ENCODE peak calls at places on chromosomes 7 and 10, in six cellular contexts. N is BE2C; U is A549; E is CD8-positive, alpha-beta T cell; J is mesendoderm; B is IMR-90. M is an unnamed sample. For H3K4me1, the result is how much of the 10 kb centered on the place peaks cover.

GRCh38 chr10:114367676-114368391 is 36.5 kb downstream of the AFAP1L2 start:
- DNase-seq in N (peak), U (peak), E (no peak), J (no peak), B (no peak), M (no peak)

GRCh38 chr10:96610817-96611216 is 24.0 kb upstream of the TM9SF3 start:
- DNase-seq in N (no peak), U (no peak), E (no peak), J (no peak), B (no peak), M (no peak)

GRCh38 chr7:77482015-77482414 is 55.1 kb upstream of the PTPN12 start:
- DNase-seq in N (no peak), U (peak), E (no peak), J (no peak), B (no peak), M (no peak)

GRCh38 chr7:56009695-56010094 is 41.5 kb downstream of the PSPH start:
- DNase-seq in N (no peak), U (no peak), E (no peak), J (no peak), B (no peak), M (peak)

GRCh38 chr7:142583424-142583823 is 165.8 kb upstream of the PRSS1 start:
- DNase-seq in N (no peak), U (peak), E (no peak), J (peak), B (peak), M (no peak)

GRCh38 chr7:122901250-122901649 is 15.0 kb upstream of the CADPS2 start:
- DNase-seq in N (no peak), U (no peak), E (no peak), J (no peak), B (no peak), M (no peak)

GRCh38 chr7:50211306-50212015 is 93.1 kb upstream of the IKZF1 start:
- DNase-seq in N (no peak), U (no peak), E (no peak), J (no peak), B (no peak), M (no peak)

GRCh38 chr7:106365252-106366005 is 80.6 kb upstream of the NAMPT start:
- DNase-seq in N (no peak), U (no peak), E (no peak), J (no peak), B (no peak), M (no peak)

GRCh38 chr10:72763201-72763600 is 71.3 kb downstream of the MCU start:
- DNase-seq in N (no peak), U (no peak), E (no peak), J (no peak), B (no peak), M (no peak)

GRCh38 chr7:140236626-140237025 is 59.8 kb upstream of the KDM7A start:
- DNase-seq in N (no peak), U (no peak), E (no peak), J (no peak), B (no peak), M (no peak)

GRCh38 chr7:26853788-26854393 is 10.5 kb downstream of the SKAP2 start:
- DNase-seq in N (no peak), U (no peak), E (no peak), J (peak), B (peak), M (no peak)

GRCh38 chr10:123772645-123773508 is 106.7 kb downstream of the GPR26 start:
- DNase-seq in N (no peak), U (no peak), E (no peak), J (peak), B (no peak), M (no peak)

GRCh38 chr7:69687739-69688431 is 89.6 kb downstream of the AUTS2 start:
- DNase-seq in N (no peak), U (no peak), E (no peak), J (no peak), B (no peak), M (peak)

GRCh38 chr7:135773451-135773850 is 24.8 kb upstream of the FAM180A start:
- DNase-seq in N (no peak), U (no peak), E (no peak), J (no peak), B (peak), M (peak)

DNA sequence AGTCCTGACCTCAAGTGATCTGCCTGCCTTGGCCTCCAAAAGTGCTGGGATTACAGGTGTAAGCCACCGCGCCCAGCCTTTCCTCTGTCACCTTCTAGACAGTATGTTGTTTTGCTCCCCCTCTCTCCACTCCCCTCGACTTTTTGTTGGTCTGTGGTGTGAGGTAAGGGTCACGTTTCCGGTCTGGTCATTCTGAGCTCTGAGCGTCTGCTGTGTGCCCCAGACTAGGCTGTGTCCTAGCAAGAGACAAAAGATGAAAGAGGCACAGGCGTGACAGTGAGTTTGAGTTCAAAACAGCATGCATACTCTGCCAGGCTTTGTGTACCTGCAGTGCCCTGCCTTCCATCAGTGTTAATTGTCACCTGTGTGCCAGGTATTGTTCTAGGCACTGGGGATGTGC is 87.4 kb upstream of the PPIF start:
- DNase-seq in N (no peak), U (no peak), E (no peak), J (no peak), B (no peak), M (no peak)
- H3K4me1 ChIP-seq in N (half or more), U (under half), E (under half), J (under half), B (under half), M (under half)

DNA sequence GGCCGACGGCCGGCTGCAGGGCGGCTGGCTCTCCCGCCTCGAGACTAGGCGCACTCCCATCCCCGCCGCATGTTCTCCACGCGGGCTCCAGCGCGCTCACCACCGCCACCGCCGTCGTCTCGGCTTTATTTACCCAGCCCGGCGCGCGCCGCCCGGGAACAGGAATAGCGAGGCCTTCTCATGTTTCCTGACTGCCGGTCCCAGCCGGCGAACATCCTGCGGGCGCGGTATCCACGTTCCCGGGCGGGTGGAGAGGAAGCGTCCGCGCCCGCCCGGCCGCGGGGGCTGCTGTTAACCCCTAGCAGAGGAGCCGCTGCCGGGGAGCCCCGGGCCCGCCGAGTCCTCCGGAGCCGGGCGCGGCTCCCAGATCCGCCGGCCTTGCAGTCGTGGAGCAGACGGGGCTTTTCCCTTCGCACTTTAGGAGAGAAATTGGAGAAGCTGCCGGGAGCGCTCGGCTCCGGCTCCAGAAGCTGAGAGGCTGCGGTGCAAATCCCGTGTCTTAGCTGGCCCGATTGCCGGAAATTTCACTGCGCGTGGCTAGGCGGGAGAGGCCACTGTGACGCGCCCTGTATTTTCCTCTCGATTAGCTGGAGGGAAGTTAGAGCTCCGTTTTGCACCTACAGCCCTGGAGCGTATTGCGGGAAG is at the start of gene MKX:
- DNase-seq in N (no peak), U (no peak), E (no peak), J (peak), B (peak), M (peak)
- H3K4me1 ChIP-seq in N (under half), U (under half), E (half or more), J (under half), B (under half), M (under half)

GRCh38 chr7:23369100-23369499 is 70.0 kb downstream of the MALSU1 start:
- DNase-seq in N (no peak), U (no peak), E (no peak), J (peak), B (no peak), M (no peak)

GRCh38 chr7:23369695-23370404 is 70.7 kb downstream of the MALSU1 start:
- DNase-seq in N (no peak), U (no peak), E (no peak), J (peak), B (no peak), M (no peak)

GRCh38 chr7:23377134-23377533 is 78.0 kb downstream of the MALSU1 start:
- DNase-seq in N (no peak), U (no peak), E (no peak), J (no peak), B (peak), M (no peak)

GRCh38 chr7:23373151-23374004 is 74.2 kb downstream of the MALSU1 start:
- DNase-seq in N (no peak), U (no peak), E (no peak), J (no peak), B (peak), M (no peak)

GRCh38 chr7:23372671-23373070 is 73.5 kb downstream of the MALSU1 start:
- DNase-seq in N (no peak), U (no peak), E (no peak), J (no peak), B (no peak), M (no peak)
- H3K4me1 ChIP-seq in N (under half), U (under half), E (under half), J (under half), B (under half), M (under half)

DNA sequence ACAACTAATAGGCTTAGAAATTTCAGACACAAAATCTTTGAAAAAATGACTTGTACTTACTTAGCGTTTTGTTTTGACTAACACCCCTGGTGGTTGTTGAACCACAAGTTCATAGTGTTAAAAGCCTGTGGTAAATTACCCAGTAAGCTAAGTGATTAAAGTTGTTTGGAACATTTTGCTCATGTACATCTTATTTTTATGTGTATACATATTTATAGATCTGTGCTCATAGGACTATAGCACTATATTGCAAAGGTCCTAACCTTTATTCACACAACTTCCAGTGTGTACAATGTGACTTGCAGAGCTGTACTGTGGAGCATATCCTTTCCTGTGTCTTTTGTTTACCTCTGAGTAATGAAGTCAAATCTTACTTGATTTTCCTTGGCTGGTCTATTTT is 79.6 kb downstream of the BMPR1A start:
- DNase-seq in N (no peak), U (no peak), E (no peak), J (no peak), B (no peak), M (no peak)
- H3K4me1 ChIP-seq in N (under half), U (under half), E (under half), J (under half), B (under half), M (under half)

GRCh38 chr7:155715406-155715805 is 70.9 kb downstream of the RBM33 start:
- DNase-seq in N (no peak), U (no peak), E (no peak), J (no peak), B (no peak), M (no peak)
- H3K4me1 ChIP-seq in N (under half), U (under half), E (under half), J (under half), B (under half), M (under half)

M was measured in SJCRH30.